ENCODE peak calls at places on chromosomes 13 and 19, in four cellular contexts. F is psoas muscle, L is endodermal cell, Y is hepatocyte. M is an unnamed sample.

GRCh38 chr19:4327252-4327876 is 11.3 kb downstream of the STAP2 start:
- DNase-seq in L (peak), F (peak), Y (peak), M (peak)

GRCh38 chr13:75492389-75492788 is 10.4 kb upstream of the TBC1D4 start:
- DNase-seq in L (no peak), F (no peak), Y (no peak), M (peak)

GRCh38 chr13:88602786-88603777 is 931.9 kb downstream of the SLITRK5 start:
- DNase-seq in F (no peak), Y (no peak), L (no peak), M (no peak)

GRCh38 chr13:39623466-39623865 is 20.5 kb upstream of the LHFPL6 start:
- DNase-seq in F (no peak), L (no peak), Y (no peak), M (no peak)

GRCh38 chr13:34762312-34762711 is 179.8 kb upstream of the NBEA start:
- DNase-seq in Y (peak), F (no peak), L (no peak), M (no peak)

GRCh38 chr13:42393573-42394360 is 121.8 kb downstream of the AKAP11 start:
- DNase-seq in Y (no peak), L (no peak), F (no peak), M (no peak)

GRCh38 chr13:44068169-44068568 is 188.5 kb downstream of the LACC1 start:
- DNase-seq in F (no peak), L (no peak), Y (no peak), M (peak)

GRCh38 chr19:7337380-7338194 is 11.2 kb upstream of the ARHGEF18 start:
- DNase-seq in F (no peak), L (no peak), Y (no peak), M (no peak)

GRCh38 chr13:71513414-71514063 is 353.5 kb downstream of the DACH1 start:
- DNase-seq in Y (no peak), L (no peak), F (no peak), M (no peak)

GRCh38 chr19:7605490-7606222 is 10.0 kb downstream of the CAMSAP3 start:
- DNase-seq in Y (no peak), F (no peak), L (peak), M (no peak)

GRCh38 chr13:23790591-23791170 is 98.5 kb downstream of the MIPEP start:
- DNase-seq in Y (no peak), L (no peak), F (no peak), M (peak)

GRCh38 chr13:110287031-110287828 is 19.7 kb downstream of the COL4A1 start:
- DNase-seq in F (no peak), Y (no peak), L (no peak), M (no peak)

GRCh38 chr13:77980592-77980991 is 62.0 kb upstream of the EDNRB start:
- DNase-seq in F (no peak), L (no peak), Y (peak), M (peak)

GRCh38 chr19:35868172-35868822 is at the start of gene APLP1:
- DNase-seq in L (peak), F (peak), Y (peak), M (no peak)

GRCh38 chr13:97015661-97016350 is 21.5 kb upstream of the OXGR1 start:
- DNase-seq in L (no peak), F (no peak), Y (no peak), M (peak)

GRCh38 chr13:30002577-30002976 is 152.2 kb upstream of the UBL3 start:
- DNase-seq in L (no peak), Y (no peak), F (no peak), M (peak)

GRCh38 chr19:5718579-5719273 is 1.2 kb downstream of the LONP1 start:
- DNase-seq in Y (peak), L (no peak), F (no peak), M (peak)

GRCh38 chr19:40472516-40472915 is 5.7 kb downstream of the SPTBN4 start:
- DNase-seq in Y (no peak), L (no peak), F (no peak), M (no peak)

GRCh38 chr13:94667190-94667589 is 45.2 kb downstream of the SOX21 start:
- DNase-seq in Y (no peak), L (no peak), F (no peak), M (no peak)

GRCh38 chr13:91024157-91024792 is 323.2 kb upstream of the MIR17HG start:
- DNase-seq in F (no peak), Y (no peak), L (no peak), M (no peak)

GRCh38 chr13:91122766-91123165 is 224.7 kb upstream of the MIR17HG start:
- DNase-seq in F (no peak), Y (no peak), L (no peak), M (no peak)

GRCh38 chr19:40365613-40366401 is 17.3 kb downstream of the PLD3 start:
- DNase-seq in Y (peak), F (no peak), L (peak), M (peak)

GRCh38 chr13:39452412-39452811 is 150.6 kb downstream of the LHFPL6 start:
- DNase-seq in Y (no peak), L (no peak), F (no peak), M (peak)

GRCh38 chr19:55795021-55795420 is 26.1 kb downstream of the RFPL4AL1 start:
- DNase-seq in L (no peak), Y (no peak), F (no peak), M (no peak)

GRCh38 chr19:38679839-38680238 is 32.4 kb downstream of the ACTN4 start:
- DNase-seq in F (peak), Y (peak), L (no peak), M (no peak)

GRCh38 chr19:50833117-50833801 is at the start of gene KLK15:
- DNase-seq in F (peak), Y (no peak), L (no peak), M (no peak)

GRCh38 chr13:59710995-59711701 is 452.6 kb downstream of the DIAPH3 start:
- DNase-seq in L (no peak), F (no peak), Y (no peak), M (peak)

GRCh38 chr13:33015791-33016323 is 366 bp upstream of the KL start:
- DNase-seq in L (peak), F (peak), Y (peak), M (no peak)

GRCh38 chr19:34173145-34173956 is 1.0 kb downstream of the LSM14A start:
- DNase-seq in L (peak), Y (peak), F (peak), M (no peak)

GRCh38 chr19:3274245-3275067 is 50.0 kb downstream of the CELF5 start:
- DNase-seq in Y (no peak), F (no peak), L (no peak), M (no peak)

GRCh38 chr19:3277649-3278048 is 53.2 kb downstream of the CELF5 start:
- DNase-seq in F (no peak), L (no peak), Y (no peak), M (no peak)

GRCh38 chr19:3275583-3276340 is 51.3 kb downstream of the CELF5 start:
- DNase-seq in F (peak), L (peak), Y (peak), M (peak)

GRCh38 chr19:3275068-3275582 is 50.7 kb downstream of the CELF5 start:
- DNase-seq in F (no peak), L (no peak), Y (no peak), M (no peak)

GRCh38 chr19:3276341-3276799 is 51.9 kb downstream of the CELF5 start:
- DNase-seq in L (peak), Y (peak), F (no peak), M (no peak)
- H3K4me3 ChIP-seq in L (no peak), Y (no peak), F (no peak), M (no peak)

GRCh38 chr19:56838680-56838929 is 1.9 kb downstream of the PEG3 start:
- DNase-seq in L (no peak), F (no peak), Y (no peak), M (no peak)
- H3K4me3 ChIP-seq in L (no peak), F (peak), Y (no peak), M (peak)

DNA sequence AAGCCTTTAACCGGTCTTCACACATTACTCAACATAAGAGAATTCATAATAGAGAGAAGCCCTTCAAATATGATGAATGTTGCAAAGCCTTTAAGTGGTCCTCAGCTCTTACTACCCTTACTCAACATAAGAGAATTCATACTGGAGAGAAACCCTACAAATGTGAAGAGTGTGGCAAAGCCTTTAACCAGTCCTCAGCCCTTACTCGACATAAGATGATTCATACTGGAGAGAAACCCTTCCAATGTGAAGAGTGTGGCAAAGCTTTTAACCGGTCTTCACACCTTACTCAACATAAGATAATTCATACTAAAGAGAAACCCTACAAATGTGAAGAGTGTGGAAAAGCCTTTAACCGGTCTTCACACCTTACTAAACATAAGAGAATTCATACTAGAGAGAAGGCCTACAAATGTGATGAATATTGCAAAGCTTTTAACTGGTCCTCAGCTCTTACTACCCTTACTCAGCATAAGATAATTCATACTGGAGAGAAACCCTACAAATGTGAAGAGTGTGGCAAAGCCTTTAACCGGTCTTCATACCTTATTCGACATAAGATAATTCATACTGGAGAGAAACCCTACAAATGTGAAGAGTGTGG is 36.4 kb downstream of the ZNF257 start:
- DNase-seq in Y (no peak), L (no peak), F (no peak), M (no peak)
- H3K4me3 ChIP-seq in Y (no peak), L (peak), F (no peak), M (no peak)

GRCh38 chr13:113819731-113820715 is 43.9 kb downstream of the GAS6 start:
- DNase-seq in F (peak), Y (no peak), L (no peak), M (peak)
- H3K4me3 ChIP-seq in F (peak), Y (no peak), L (no peak), M (no peak)

GRCh38 chr19:11295180-11295579 is 780 bp upstream of the TSPAN16 start:
- DNase-seq in L (no peak), F (no peak), Y (no peak), M (no peak)

GRCh38 chr19:11293468-11294389 is 2.2 kb upstream of the TSPAN16 start:
- DNase-seq in F (peak), L (peak), Y (peak), M (peak)

GRCh38 chr19:11296264-11296663 is 304 bp downstream of the TSPAN16 start:
- DNase-seq in F (peak), L (no peak), Y (no peak), M (no peak)

GRCh38 chr19:11291991-11292390 is 4.0 kb upstream of the TSPAN16 start:
- DNase-seq in F (no peak), Y (no peak), L (no peak), M (no peak)

GRCh38 chr19:11295665-11296245 is at the start of gene TSPAN16:
- DNase-seq in L (peak), Y (no peak), F (no peak), M (no peak)
- H3K4me3 ChIP-seq in L (no peak), Y (no peak), F (no peak), M (no peak)

GRCh38 chr19:14116918-14117578 is 514 bp downstream of the PRKACA start:
- DNase-seq in F (peak), Y (peak), L (peak), M (no peak)

GRCh38 chr19:14116525-14116917 is 1.0 kb downstream of the PRKACA start:
- DNase-seq in F (no peak), L (no peak), Y (no peak), M (no peak)

GRCh38 chr19:14114439-14114838 is 3.1 kb downstream of the PRKACA start:
- DNase-seq in L (no peak), F (no peak), Y (no peak), M (no peak)

GRCh38 chr19:14114854-14115253 is 2.7 kb downstream of the PRKACA start:
- DNase-seq in L (peak), Y (no peak), F (peak), M (no peak)

GRCh38 chr19:14115761-14116160 is 1.8 kb downstream of the PRKACA start:
- DNase-seq in F (no peak), Y (no peak), L (no peak), M (no peak)
- H3K4me3 ChIP-seq in F (peak), Y (no peak), L (no peak), M (no peak)

DNA sequence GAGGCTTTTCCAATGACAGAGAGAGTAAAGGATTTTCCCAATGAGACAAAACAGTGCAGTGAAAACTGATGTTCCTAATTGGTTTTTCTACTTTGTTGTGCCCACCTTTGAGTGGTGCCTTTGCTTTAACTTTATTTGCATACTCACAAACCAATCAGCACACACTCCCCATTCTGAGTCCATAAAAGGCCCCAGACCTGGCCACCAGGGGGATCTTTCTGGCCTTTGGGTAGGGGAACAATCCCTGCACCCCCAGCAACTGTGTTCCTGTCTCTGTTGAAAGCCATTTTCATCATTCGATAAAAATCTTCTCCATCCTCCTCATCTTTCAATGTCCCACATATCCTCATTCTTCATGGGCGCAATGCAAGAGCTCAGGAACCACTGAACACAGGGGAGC is 252.8 kb downstream of the B3GLCT start:
- DNase-seq in L (no peak), F (no peak), Y (no peak), M (no peak)
- H3K4me3 ChIP-seq in L (no peak), F (no peak), Y (no peak), M (no peak)

GRCh38 chr13:76885203-76886004 is 801 bp downstream of the KCTD12 start:
- DNase-seq in F (peak), Y (peak), L (peak), M (peak)

GRCh38 chr13:76884167-76884566 is 2.0 kb downstream of the KCTD12 start:
- DNase-seq in F (peak), Y (peak), L (peak), M (peak)

GRCh38 chr13:76886292-76887061 is at the start of gene KCTD12:
- DNase-seq in Y (peak), L (peak), F (peak), M (peak)

GRCh38 chr13:76886005-76886291 is 257 bp downstream of the KCTD12 start:
- DNase-seq in F (peak), L (no peak), Y (no peak), M (no peak)

DNA sequence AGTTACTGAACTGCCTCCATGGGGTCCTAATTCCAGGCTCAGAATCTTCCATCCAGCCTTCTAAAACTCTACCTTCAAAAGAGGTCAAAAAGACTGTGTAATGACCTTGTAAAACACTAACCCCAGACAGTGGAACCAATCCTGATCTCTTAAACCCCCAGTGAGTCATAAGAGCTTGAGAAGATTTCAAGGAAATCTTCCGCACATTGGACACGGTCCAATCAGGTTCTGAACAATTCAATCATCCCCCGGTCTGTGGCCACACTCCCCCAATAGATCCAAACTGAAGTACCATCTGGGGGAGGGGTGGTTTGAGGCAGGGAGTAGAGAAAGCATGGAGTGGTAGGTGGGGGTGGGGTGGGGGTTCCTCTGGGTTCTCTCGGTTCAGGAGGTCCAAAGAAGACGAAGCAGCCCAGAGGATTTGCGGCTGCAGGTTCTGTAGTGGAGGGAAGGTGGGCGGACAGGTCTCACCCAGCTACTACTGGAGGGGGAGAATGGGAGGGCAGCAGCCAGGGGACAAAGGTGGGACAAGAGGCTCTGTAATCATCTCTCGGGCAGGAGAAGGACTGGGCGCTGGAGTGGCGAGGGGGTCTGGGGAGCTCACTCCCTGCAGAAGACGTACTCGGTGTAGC is 1.5 kb downstream of the KCTD12 start:
- DNase-seq in L (no peak), F (no peak), Y (peak), M (peak)
- H3K4me3 ChIP-seq in L (peak), F (peak), Y (peak), M (peak)

DNA sequence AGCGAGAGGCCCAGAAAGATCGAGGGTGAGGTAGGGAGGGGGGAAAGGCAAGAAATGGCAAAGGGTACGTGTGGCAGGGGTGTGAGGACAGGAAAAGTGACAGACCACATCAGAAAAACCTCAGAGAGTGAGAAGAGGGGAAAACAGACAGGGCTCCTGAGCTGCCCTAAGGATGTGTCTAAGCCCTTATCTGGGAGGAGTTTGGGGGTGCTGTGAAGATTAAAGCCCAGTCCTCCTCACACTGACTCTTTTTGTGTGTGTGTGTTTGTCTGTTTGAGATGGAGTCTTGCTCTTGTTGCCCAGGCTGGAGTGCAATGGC is 703 bp upstream of the PTH2 start:
- DNase-seq in L (no peak), Y (no peak), F (no peak), M (no peak)
- H3K4me3 ChIP-seq in L (no peak), Y (no peak), F (no peak), M (no peak)

GRCh38 chr19:12484011-12484370 is 625 bp downstream of the ZNF709 start:
- DNase-seq in L (no peak), Y (no peak), F (no peak), M (peak)

GRCh38 chr19:12481781-12482504 is 2.7 kb downstream of the ZNF709 start:
- DNase-seq in L (no peak), F (no peak), Y (no peak), M (no peak)

GRCh38 chr19:12482505-12482886 is 2.1 kb downstream of the ZNF709 start:
- DNase-seq in Y (no peak), L (no peak), F (no peak), M (no peak)

GRCh38 chr19:12484371-12485322 is at the start of gene ZNF709:
- DNase-seq in F (peak), Y (peak), L (peak), M (peak)

DNA sequence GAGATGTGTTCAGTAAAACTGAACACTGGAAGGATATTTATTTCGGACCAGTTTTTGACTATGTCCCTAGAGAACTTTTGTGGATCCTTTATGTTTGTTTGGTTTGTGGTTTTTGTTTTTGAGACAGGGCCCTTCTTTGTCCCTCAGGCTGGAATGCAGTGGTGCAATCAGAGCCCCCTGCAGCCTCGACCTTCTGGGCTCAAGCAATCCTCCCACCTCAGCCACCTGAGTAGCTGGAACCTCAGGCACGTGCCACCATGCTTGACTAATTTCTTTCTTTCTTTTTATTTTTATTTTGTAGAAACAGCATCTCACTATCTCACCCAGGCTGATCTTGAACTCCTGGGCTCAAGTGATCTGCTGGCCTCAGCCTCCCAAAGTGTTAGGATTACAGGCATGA is 955 bp upstream of the ZNF709 start:
- DNase-seq in F (no peak), Y (no peak), L (peak), M (no peak)
- H3K4me3 ChIP-seq in F (peak), Y (no peak), L (peak), M (no peak)

M was measured in astrocyte of the spinal cord.